ENCODE peak calls at places on chromosomes 2 and 18, in nine cellular contexts. X is tibial nerve; V is effector memory CD4-positive, alpha-beta T cell; I is CD8-positive, alpha-beta memory T cell; G is AG04450; U is upper lobe of right lung; A is kidney epithelial cell; K is right lobe of liver; E is pancreas. J is an unnamed sample. For H3K27me3, the result is how much of the 10 kb centered on the place peaks cover.

GRCh38 chr18:69774831-69775230 is 172.8 kb downstream of the CD226 start:
- DNase-seq in X (no peak), V (no peak), I (no peak), G (no peak), U (no peak), A (no peak), K (no peak), E (no peak), J (no peak)

GRCh38 chr2:15875969-15876705 is 64.2 kb upstream of the MYCN start:
- DNase-seq in X (no peak), V (no peak), I (no peak), G (no peak), U (no peak), A (no peak), K (no peak), E (no peak), J (no peak)

GRCh38 chr18:13422541-13423147 is 204.1 kb downstream of the LDLRAD4 start:
- DNase-seq in X (no peak), V (no peak), I (no peak), G (no peak), U (no peak), A (no peak), K (no peak), E (no peak), J (no peak)

GRCh38 chr2:71452565-71452964 is 796 bp upstream of the DYSF start:
- DNase-seq in X (no peak), V (no peak), I (no peak), G (no peak), U (no peak), A (peak), K (peak), E (no peak), J (peak)

GRCh38 chr2:222398446-222398885 is 25.9 kb upstream of the SGPP2 start:
- DNase-seq in X (no peak), V (no peak), I (no peak), G (no peak), U (no peak), A (no peak), K (no peak), E (no peak), J (no peak)

GRCh38 chr18:73670046-73670445 is 477.6 kb downstream of the FBXO15 start:
- DNase-seq in X (no peak), V (no peak), I (no peak), G (no peak), U (no peak), A (no peak), K (no peak), E (no peak), J (no peak)

GRCh38 chr2:190343500-190344274 is at the start of gene INPP1:
- DNase-seq in X (peak), V (peak), I (peak), G (no peak), U (peak), A (no peak), K (peak), E (peak), J (peak)

GRCh38 chr2:104290566-104290891 is 563.4 kb upstream of the POU3F3 start:
- DNase-seq in X (no peak), V (no peak), I (no peak), G (no peak), U (no peak), A (no peak), K (no peak), E (no peak), J (no peak)

GRCh38 chr2:59006204-59006603 is 765.1 kb upstream of the FANCL start:
- DNase-seq in X (no peak), V (no peak), I (no peak), G (no peak), U (no peak), A (no peak), K (no peak), E (no peak), J (no peak)

GRCh38 chr2:240566203-240567136 is 1.8 kb upstream of the RNPEPL1 start:
- DNase-seq in X (peak), V (peak), I (peak), G (no peak), U (peak), A (no peak), K (peak), E (peak), J (peak)

GRCh38 chr2:236852977-236853374 is 232.7 kb upstream of the COPS8 start:
- DNase-seq in X (no peak), V (no peak), I (no peak), G (no peak), U (no peak), A (no peak), K (no peak), E (no peak), J (no peak)

GRCh38 chr2:161416633-161417427 is 733 bp downstream of the TBR1 start:
- DNase-seq in X (no peak), V (no peak), I (no peak), G (no peak), U (no peak), A (no peak), K (no peak), E (no peak), J (no peak)

GRCh38 chr2:58594175-58594574 is 353.1 kb upstream of the FANCL start:
- DNase-seq in X (no peak), V (no peak), I (no peak), G (no peak), U (no peak), A (no peak), K (no peak), E (no peak), J (peak)

GRCh38 chr2:240605867-240606743 is 19.2 kb upstream of the GPR35 start:
- DNase-seq in X (no peak), V (no peak), I (no peak), G (no peak), U (peak), A (no peak), K (peak), E (no peak), J (no peak)

GRCh38 chr2:239889641-239890055 is 135.5 kb downstream of the NDUFA10 start:
- DNase-seq in X (no peak), V (no peak), I (no peak), G (no peak), U (no peak), A (no peak), K (no peak), E (no peak), J (no peak)

GRCh38 chr2:138787053-138787666 is 7.0 kb upstream of the NXPH2 start:
- DNase-seq in X (no peak), V (no peak), I (no peak), G (no peak), U (no peak), A (no peak), K (no peak), E (no peak), J (no peak)

GRCh38 chr2:207245526-207245925 is 79.8 kb upstream of the KLF7 start:
- DNase-seq in X (no peak), V (no peak), I (no peak), G (no peak), U (no peak), A (no peak), K (no peak), E (no peak), J (no peak)

GRCh38 chr2:10426726-10427567 is 21.2 kb downstream of the ODC1 start:
- DNase-seq in X (no peak), V (no peak), I (no peak), G (no peak), U (no peak), A (no peak), K (no peak), E (no peak), J (no peak)
- H3K4me3 ChIP-seq in X (no peak), V (no peak), I (no peak), G (no peak), U (no peak), A (no peak), K (no peak), E (no peak), J (no peak)

GRCh38 chr18:59219672-59220163 is at the start of gene GRP:
- DNase-seq in X (no peak), V (no peak), I (no peak), G (no peak), U (no peak), A (no peak), K (no peak), E (no peak), J (no peak)
- H3K27me3 ChIP-seq in X (half or more), V (under half), I (under half), G (half or more), U (half or more), A (under half), K (under half), E (under half), J (half or more)

DNA sequence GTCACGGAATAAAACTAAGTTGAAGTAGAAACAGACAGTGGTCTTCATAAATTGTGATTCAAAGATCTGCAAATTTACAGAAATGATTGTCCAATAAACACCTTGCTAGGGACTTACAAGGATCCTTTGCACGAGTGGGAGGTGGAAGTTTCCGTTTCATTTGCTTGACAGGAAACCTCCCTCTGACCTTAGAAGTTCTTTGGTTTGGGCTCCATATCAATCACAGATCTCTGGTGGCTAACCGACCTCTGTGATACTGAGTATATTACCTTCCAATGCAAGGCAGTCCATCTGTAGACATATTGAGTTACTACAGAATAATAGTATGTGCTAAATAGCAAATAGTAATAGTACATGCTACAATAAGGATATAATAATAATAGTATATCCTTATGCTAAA is 33.7 kb upstream of the RNF152 start:
- DNase-seq in X (no peak), V (no peak), I (no peak), G (no peak), U (no peak), A (no peak), K (no peak), E (no peak), J (no peak)
- H3K4me3 ChIP-seq in X (no peak), V (no peak), I (no peak), G (no peak), U (no peak), A (no peak), K (no peak), E (no peak), J (no peak)

DNA sequence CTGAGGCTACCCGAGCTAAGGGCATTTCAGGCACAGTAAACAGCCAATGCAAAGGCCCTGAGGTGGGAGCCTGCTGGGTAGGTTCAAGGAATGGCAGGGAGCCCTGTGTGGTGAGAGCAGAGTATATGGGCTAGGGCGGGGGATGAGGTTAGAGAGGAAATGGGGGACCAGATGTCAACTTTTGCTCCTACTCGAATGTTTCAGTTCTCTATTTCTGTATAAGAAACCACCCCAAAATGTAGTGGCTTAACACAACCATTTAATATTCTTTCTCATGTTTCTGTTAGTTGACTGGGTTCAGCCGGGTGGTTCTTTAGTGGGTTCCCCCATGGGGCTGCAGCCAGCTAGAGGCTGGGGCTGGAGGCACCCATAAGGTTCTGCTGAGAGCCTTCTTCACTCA is 5.8 kb upstream of the ATOH8 start:
- DNase-seq in X (no peak), V (no peak), I (no peak), G (no peak), U (no peak), A (no peak), K (peak), E (no peak), J (no peak)
- H3K27me3 ChIP-seq in X (under half), V (under half), I (under half), G (under half), U (under half), A (under half), K (under half), E (under half), J (under half)

DNA sequence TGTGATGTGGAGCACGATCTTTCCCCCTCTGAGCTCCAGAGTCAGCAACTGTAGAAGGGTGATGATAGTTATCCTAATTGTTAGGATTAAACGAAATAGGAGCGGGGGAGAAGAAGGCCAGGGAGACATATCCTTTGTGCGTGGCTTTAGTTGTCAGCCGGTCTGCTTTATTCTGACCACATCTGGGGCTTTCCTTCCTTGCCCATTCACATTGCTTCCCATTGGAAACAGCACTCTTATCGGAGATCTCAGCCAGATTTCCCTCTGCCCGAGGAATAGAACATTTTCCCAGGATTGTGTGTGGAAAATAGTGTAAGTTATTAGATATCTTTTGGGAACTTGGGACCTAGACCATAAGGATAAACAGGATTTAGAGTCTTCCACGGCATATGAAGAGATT is 1.5 kb downstream of the RALB start:
- DNase-seq in X (no peak), V (no peak), I (no peak), G (no peak), U (no peak), A (no peak), K (no peak), E (no peak), J (no peak)
- H3K4me3 ChIP-seq in X (peak), V (no peak), I (peak), G (peak), U (peak), A (no peak), K (no peak), E (peak), J (peak)

GRCh38 chr2:218884519-218884918 is 3.9 kb downstream of the WNT10A start:
- DNase-seq in X (no peak), V (no peak), I (no peak), G (no peak), U (no peak), A (no peak), K (no peak), E (no peak), J (no peak)
- H3K27me3 ChIP-seq in X (half or more), V (under half), I (under half), G (half or more), U (under half), A (under half), K (under half), E (under half), J (under half)

GRCh38 chr18:34495434-34495833 is 214.7 kb upstream of the DTNA start:
- DNase-seq in X (no peak), V (no peak), I (no peak), G (no peak), U (no peak), A (no peak), K (no peak), E (no peak), J (no peak)

GRCh38 chr18:34493566-34494358 is 216.3 kb upstream of the DTNA start:
- DNase-seq in X (no peak), V (no peak), I (no peak), G (no peak), U (peak), A (no peak), K (peak), E (peak), J (peak)

GRCh38 chr18:34493099-34493544 is 217.0 kb upstream of the DTNA start:
- DNase-seq in X (peak), V (no peak), I (no peak), G (no peak), U (peak), A (peak), K (peak), E (peak), J (peak)

GRCh38 chr18:34492652-34493051 is 217.4 kb upstream of the DTNA start:
- DNase-seq in X (no peak), V (no peak), I (no peak), G (no peak), U (no peak), A (no peak), K (no peak), E (no peak), J (no peak)

GRCh38 chr18:34494359-34494696 is 215.8 kb upstream of the DTNA start:
- DNase-seq in X (no peak), V (no peak), I (no peak), G (no peak), U (no peak), A (no peak), K (no peak), E (peak), J (no peak)
- H3K4me3 ChIP-seq in X (peak), V (no peak), I (no peak), G (no peak), U (peak), A (peak), K (peak), E (peak), J (no peak)

J was measured in MG63.